ENCODE peak calls at places on chromosomes 6 and 20, in seven cellular contexts. S is IMR-90, K is heart left ventricle, Y is GM06990, M is WERI-Rb-1, V is SK-N-SH, U is ovary. X is an unnamed sample.

GRCh38 chr20:48614593-48615274 is 213.1 kb downstream of the PREX1 start:
- DNase-seq in S (no peak), K (no peak), Y (no peak), M (no peak), V (no peak), U (peak), X (no peak)

GRCh38 chr20:14830899-14831298 is 493.5 kb upstream of the FLRT3 start:
- DNase-seq in S (no peak), K (no peak), Y (peak), M (no peak), V (no peak), U (no peak), X (peak)

GRCh38 chr6:133701633-133702331 is 187.1 kb upstream of the TCF21 start:
- DNase-seq in S (peak), K (peak), Y (no peak), M (no peak), V (no peak), U (no peak), X (peak)

GRCh38 chr20:38193586-38194105 is 28.6 kb upstream of the TGM2 start:
- DNase-seq in S (no peak), K (no peak), Y (no peak), M (no peak), V (no peak), U (no peak), X (no peak)

GRCh38 chr20:41182296-41183212 is 45.2 kb downstream of the PLCG1 start:
- DNase-seq in S (no peak), K (no peak), Y (no peak), M (no peak), V (no peak), U (no peak), X (no peak)

GRCh38 chr6:44906761-44907160 is 421.4 kb upstream of the RUNX2 start:
- DNase-seq in S (no peak), K (no peak), Y (no peak), M (no peak), V (no peak), U (no peak), X (no peak)

GRCh38 chr6:38803129-38803528 is 88.0 kb downstream of the DNAH8 start:
- DNase-seq in S (no peak), K (no peak), Y (no peak), M (no peak), V (no peak), U (no peak), X (no peak)

GRCh38 chr20:22403860-22404608 is 180.3 kb downstream of the FOXA2 start:
- DNase-seq in S (no peak), K (no peak), Y (no peak), M (no peak), V (no peak), U (no peak), X (peak)

GRCh38 chr20:32252189-32252588 is 25.3 kb upstream of the KIF3B start:
- DNase-seq in S (no peak), K (no peak), Y (no peak), M (no peak), V (no peak), U (no peak), X (peak)

GRCh38 chr6:91142154-91142553 is 555.3 kb upstream of the MAP3K7 start:
- DNase-seq in S (no peak), K (no peak), Y (no peak), M (no peak), V (no peak), U (no peak), X (no peak)

GRCh38 chr6:54595844-54596243 is 250.7 kb upstream of the FAM83B start:
- DNase-seq in S (peak), K (no peak), Y (no peak), M (no peak), V (no peak), U (no peak), X (no peak)

GRCh38 chr20:7736336-7736735 is 203.9 kb downstream of the HAO1 start:
- DNase-seq in S (no peak), K (no peak), Y (no peak), M (no peak), V (no peak), U (no peak), X (no peak)

GRCh38 chr20:52828199-52828598 is 144.0 kb upstream of the TSHZ2 start:
- DNase-seq in S (no peak), K (no peak), Y (no peak), M (no peak), V (no peak), U (no peak), X (no peak)

GRCh38 chr20:52801628-52802006 is 170.5 kb upstream of the TSHZ2 start:
- DNase-seq in S (no peak), K (peak), Y (no peak), M (no peak), V (peak), U (no peak), X (no peak)

GRCh38 chr6:46917002-46917401 is 4.7 kb downstream of the ADGRF5 start:
- DNase-seq in S (no peak), K (no peak), Y (no peak), M (peak), V (no peak), U (no peak), X (no peak)

GRCh38 chr6:144681334-144681733 is 396.2 kb downstream of the UTRN start:
- DNase-seq in S (no peak), K (no peak), Y (no peak), M (no peak), V (no peak), U (no peak), X (no peak)

GRCh38 chr20:10662661-10663458 is 10.9 kb downstream of the JAG1 start:
- DNase-seq in S (no peak), K (no peak), Y (no peak), M (no peak), V (no peak), U (no peak), X (no peak)

GRCh38 chr6:52141596-52141995 is 44.6 kb upstream of the IL17A start:
- DNase-seq in S (no peak), K (no peak), Y (no peak), M (no peak), V (no peak), U (no peak), X (no peak)

GRCh38 chr20:34295284-34295683 is 7.9 kb downstream of the AHCY start:
- DNase-seq in S (no peak), K (no peak), Y (no peak), M (no peak), V (no peak), U (no peak), X (no peak)

GRCh38 chr20:38159949-38160756 is 4.9 kb downstream of the TGM2 start:
- DNase-seq in S (no peak), K (peak), Y (no peak), M (no peak), V (no peak), U (no peak), X (no peak)

GRCh38 chr6:10510592-10511367 is 10.4 kb upstream of the GCNT2 start:
- DNase-seq in S (peak), K (peak), Y (no peak), M (peak), V (peak), U (no peak), X (peak)

GRCh38 chr20:1824834-1825233 is 70.4 kb upstream of the SIRPA start:
- DNase-seq in S (no peak), K (no peak), Y (no peak), M (no peak), V (no peak), U (no peak), X (no peak)

GRCh38 chr6:127026247-127026646 is 92.2 kb upstream of the RSPO3 start:
- DNase-seq in S (no peak), K (no peak), Y (no peak), M (no peak), V (no peak), U (no peak), X (no peak)

GRCh38 chr6:2797564-2798014 is 32.4 kb downstream of the WRNIP1 start:
- DNase-seq in S (no peak), K (no peak), Y (no peak), M (no peak), V (no peak), U (no peak), X (no peak)

GRCh38 chr6:7628479-7628878 is 38.5 kb downstream of the SNRNP48 start:
- DNase-seq in S (peak), K (no peak), Y (no peak), M (no peak), V (no peak), U (no peak), X (no peak)

GRCh38 chr6:97422171-97422570 is 139.2 kb upstream of the MMS22L start:
- DNase-seq in S (no peak), K (no peak), Y (no peak), M (no peak), V (no peak), U (no peak), X (no peak)

GRCh38 chr20:10649817-10650200 is 24.0 kb downstream of the JAG1 start:
- DNase-seq in S (no peak), K (no peak), Y (no peak), M (no peak), V (no peak), U (no peak), X (no peak)

GRCh38 chr6:149033454-149034241 is 283.9 kb upstream of the TAB2 start:
- DNase-seq in S (no peak), K (no peak), Y (no peak), M (no peak), V (no peak), U (no peak), X (peak)

GRCh38 chr6:33252758-33253157 is 18.9 kb downstream of the VPS52 start:
- DNase-seq in S (no peak), K (no peak), Y (no peak), M (no peak), V (no peak), U (no peak), X (no peak)

GRCh38 chr20:10673831-10674683 is at the start of gene JAG1:
- DNase-seq in S (peak), K (peak), Y (peak), M (peak), V (peak), U (peak), X (peak)

GRCh38 chr6:25472314-25472713 is 179.7 kb upstream of the SCGN start:
- DNase-seq in S (no peak), K (no peak), Y (no peak), M (peak), V (peak), U (no peak), X (no peak)

GRCh38 chr6:14964901-14965300 is 281.0 kb upstream of the JARID2 start:
- DNase-seq in S (peak), K (no peak), Y (no peak), M (no peak), V (no peak), U (no peak), X (no peak)

GRCh38 chr20:57265649-57266250 is 691 bp downstream of the BMP7 start:
- DNase-seq in S (no peak), K (no peak), Y (no peak), M (peak), V (peak), U (no peak), X (no peak)

GRCh38 chr20:32463642-32464400 is 105.7 kb downstream of the ASXL1 start:
- DNase-seq in S (no peak), K (peak), Y (no peak), M (no peak), V (no peak), U (no peak), X (no peak)

GRCh38 chr6:34491091-34491430 is 25.2 kb downstream of the PACSIN1 start:
- DNase-seq in S (peak), K (no peak), Y (no peak), M (peak), V (no peak), U (peak), X (no peak)

GRCh38 chr6:137165375-137166246 is 7.8 kb downstream of the IL22RA2 start:
- DNase-seq in S (no peak), K (no peak), Y (peak), M (peak), V (peak), U (no peak), X (peak)

GRCh38 chr6:126033696-126034095 is 47.4 kb downstream of the TRMT11 start:
- DNase-seq in S (peak), K (peak), Y (peak), M (peak), V (peak), U (no peak), X (peak)

GRCh38 chr6:123189805-123190204 is 193.8 kb downstream of the CLVS2 start:
- DNase-seq in S (no peak), K (no peak), Y (no peak), M (no peak), V (no peak), U (no peak), X (no peak)

GRCh38 chr6:144286503-144287393 is 1.6 kb downstream of the UTRN start:
- DNase-seq in S (peak), K (peak), Y (peak), M (peak), V (peak), U (peak), X (no peak)

GRCh38 chr6:75501756-75502155 is 8.2 kb upstream of the FILIP1 start:
- DNase-seq in S (no peak), K (no peak), Y (no peak), M (no peak), V (no peak), U (no peak), X (no peak)

GRCh38 chr6:75504902-75505233 is 11.3 kb upstream of the FILIP1 start:
- DNase-seq in S (no peak), K (no peak), Y (no peak), M (no peak), V (no peak), U (no peak), X (peak)

GRCh38 chr6:75503291-75503690 is 9.7 kb upstream of the FILIP1 start:
- DNase-seq in S (peak), K (no peak), Y (no peak), M (no peak), V (no peak), U (no peak), X (no peak)

GRCh38 chr6:75502884-75503283 is 9.3 kb upstream of the FILIP1 start:
- DNase-seq in S (no peak), K (no peak), Y (no peak), M (no peak), V (no peak), U (no peak), X (no peak)

DNA sequence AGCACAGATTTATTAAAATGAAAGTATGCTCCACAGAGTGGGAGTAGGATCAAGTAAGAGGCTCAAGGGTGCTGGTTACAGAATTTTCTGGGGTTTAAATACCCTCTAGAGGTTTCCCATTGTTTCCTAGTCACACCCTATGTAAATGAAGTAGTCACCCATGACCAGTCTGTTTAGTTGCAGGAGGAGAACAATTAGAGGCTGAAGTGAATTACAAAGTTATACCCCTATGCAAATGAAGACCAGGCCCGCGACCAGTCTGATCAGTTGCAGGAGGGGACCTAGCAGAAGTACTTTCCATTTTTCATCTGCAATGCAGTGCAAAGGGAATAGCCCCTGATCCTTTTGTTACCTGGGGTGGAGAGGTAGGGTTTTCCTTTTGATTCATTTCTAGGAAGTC is 11.8 kb upstream of the FILIP1 start:
- DNase-seq in S (no peak), K (no peak), Y (no peak), M (no peak), V (no peak), U (no peak), X (no peak)
- H3K4me3 ChIP-seq in S (no peak), K (no peak), Y (no peak), M (no peak), V (no peak), U (no peak), X (no peak)

GRCh38 chr6:160790028-160790792 is 88.2 kb downstream of the PLG start:
- DNase-seq in S (no peak), K (no peak), Y (peak), M (no peak), V (no peak), U (no peak), X (peak)
- TF ChIP-seq CTCF in S (no peak), K (no peak), Y (peak), M (no peak), V (peak), U (no peak), X (no peak)

GRCh38 chr6:163354779-163355431 is 59.6 kb upstream of the QKI start:
- DNase-seq in S (peak), K (peak), Y (peak), M (no peak), V (peak), U (no peak), X (no peak)
- H3K4me3 ChIP-seq in S (no peak), K (peak), Y (no peak), M (no peak), V (no peak), U (no peak), X (no peak)

DNA sequence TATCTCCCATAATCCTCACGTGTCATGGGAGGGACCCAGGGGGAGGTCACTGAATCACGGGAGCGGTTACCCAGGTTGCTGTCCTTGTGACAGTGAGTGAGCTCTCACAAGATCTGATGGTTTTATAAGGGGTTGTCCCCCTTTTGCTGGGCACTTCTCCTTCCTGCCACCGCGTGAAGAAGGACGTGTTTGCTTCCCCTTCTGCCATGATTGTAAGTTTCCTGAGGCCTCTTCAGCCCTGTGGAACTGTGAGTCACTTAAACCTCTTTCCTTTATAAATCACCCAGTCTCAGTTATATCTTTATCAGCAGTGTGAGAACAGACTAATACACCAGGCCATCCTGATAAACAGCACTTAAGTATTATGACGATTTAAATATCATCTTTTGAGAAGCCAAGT is 8.9 kb upstream of the MRGBP start:
- DNase-seq in S (no peak), K (no peak), Y (no peak), M (no peak), V (no peak), U (no peak), X (no peak)
- TF ChIP-seq CTCF in S (no peak), K (no peak), Y (no peak), M (no peak), V (no peak), U (no peak), X (no peak)

GRCh38 chr6:3990692-3991491 is 88.0 kb downstream of the FAM217A start:
- DNase-seq in S (peak), K (peak), Y (peak), M (peak), V (peak), U (peak), X (peak)
- H3K4me3 ChIP-seq in S (peak), K (peak), Y (no peak), M (peak), V (peak), U (peak), X (no peak)

GRCh38 chr20:62952373-62953166 is at the start of gene SLC17A9:
- DNase-seq in S (peak), K (peak), Y (peak), M (no peak), V (no peak), U (peak), X (peak)
- TF ChIP-seq CTCF in S (no peak), K (no peak), Y (no peak), M (no peak), V (no peak), U (no peak), X (peak)